ENCODE peak calls at places on chromosomes 13 and 19, in seven cellular contexts. W is Calu3; B is WTC11; K is NCI-H1436; R is AG08396; O is fibroblast of the aortic adventitia; L is stimulated activated CD4-positive, alpha-beta T cell treated with anti-CD3 and anti-CD28 coated beads, Interleukin-12 subunit alpha, Interleukin-12 subunit beta, amount 100 ng/mL, for 4 hours. J is an unnamed sample.

GRCh38 chr13:47859129-47859528 is 141.9 kb downstream of the SUCLA2 start:
- DNase-seq in B (no peak), W (no peak), R (no peak), O (no peak), L (no peak), K (no peak), J (no peak)

GRCh38 chr19:51513968-51514367 is 12.4 kb upstream of the SIGLEC12 start:
- DNase-seq in L (no peak), R (no peak), W (no peak), B (no peak), O (no peak), K (no peak), J (no peak)

GRCh38 chr13:35470671-35471465 is 5.6 kb downstream of the MAB21L1 start:
- DNase-seq in O (peak; percentile 53), L (no peak), K (no peak), B (peak; percentile 72), R (peak; percentile 39), W (no peak), J (no peak)

GRCh38 chr19:39408392-39409206 is 2.0 kb downstream of the ZFP36 start:
- DNase-seq in W (peak; percentile 32), L (no peak), K (no peak), B (no peak), R (no peak), O (peak; percentile 59), J (no peak)

GRCh38 chr13:102033719-102034446 is 368.0 kb downstream of the FGF14 start:
- DNase-seq in B (no peak), R (no peak), L (no peak), W (no peak), O (no peak), K (peak; percentile 50), J (no peak)

GRCh38 chr13:42815686-42816085 is 34.3 kb downstream of the FAM216B start:
- DNase-seq in W (no peak), L (no peak), B (no peak), K (no peak), R (no peak), O (peak; percentile 11), J (no peak)

GRCh38 chr19:37905936-37906867 is at the start of gene WDR87:
- DNase-seq in R (peak; percentile 52), B (peak; percentile 89), K (peak; percentile 70), O (peak; percentile 4), L (peak; percentile 36), W (peak; percentile 77), J (peak; percentile 27)

GRCh38 chr13:48163066-48163465 is 68.2 kb upstream of the MED4 start:
- DNase-seq in O (peak; percentile 67), B (no peak), K (no peak), L (no peak), R (no peak), W (no peak), J (no peak)

GRCh38 chr13:76759877-76760276 is 126.3 kb downstream of the KCTD12 start:
- DNase-seq in B (no peak), O (peak; percentile 36), K (no peak), W (no peak), L (no peak), R (no peak), J (no peak)

GRCh38 chr19:5623397-5624153 is 692 bp downstream of the SAFB start:
- DNase-seq in R (no peak), O (no peak), L (peak; percentile 7), W (no peak), K (no peak), B (no peak), J (peak; percentile 8)

GRCh38 chr13:95403349-95404140 is 102.3 kb upstream of the ABCC4 start:
- DNase-seq in L (no peak), O (no peak), W (no peak), K (no peak), B (peak; percentile 81), R (no peak), J (no peak)

GRCh38 chr19:17775245-17775927 is 19.6 kb upstream of the B3GNT3 start:
- DNase-seq in L (peak; percentile 38), W (peak; percentile 75), O (peak; percentile 32), K (no peak), B (peak; percentile 87), R (peak; percentile 54), J (peak; percentile 52)

GRCh38 chr13:109243311-109243951 is 543.0 kb downstream of the IRS2 start:
- DNase-seq in W (peak; percentile 21), B (no peak), L (no peak), K (no peak), R (peak; percentile 69), O (peak; percentile 87), J (peak; percentile 63)

GRCh38 chr13:82224806-82225205 is 1657.5 kb downstream of the SLITRK1 start:
- DNase-seq in K (no peak), W (no peak), L (no peak), O (no peak), B (no peak), R (no peak), J (no peak)

GRCh38 chr13:67281476-67281875 is 51.3 kb upstream of the PCDH9 start:
- DNase-seq in L (no peak), K (no peak), B (no peak), R (no peak), W (no peak), O (no peak), J (no peak)